ENCODE peak calls at places on chromosome 6, in four cellular contexts. One of them, this sample, is unnamed.

GRCh38 chr6:46490425-46491200 is 636 bp downstream of the RCAN2 start:
- DNase-seq in fibroblast of villous mesenchyme: no peak
- DNase-seq in stimulated activated CD4-positive, alpha-beta T cell treated with anti-CD3 and anti-CD28 coated beads, Interleukin-4, amount 100 ng/mL, for 1 hour: no peak
- DNase-seq in myocyte: peak
- DNase-seq in this sample: peak

GRCh38 chr6:137811121-137811911 is 55.7 kb upstream of the TNFAIP3 start:
- DNase-seq in fibroblast of villous mesenchyme: peak
- DNase-seq in stimulated activated CD4-positive, alpha-beta T cell treated with anti-CD3 and anti-CD28 coated beads, Interleukin-4, amount 100 ng/mL, for 1 hour: peak
- DNase-seq in myocyte: peak
- DNase-seq in this sample: peak

GRCh38 chr6:16346831-16347230 is 108.4 kb downstream of the GMPR start:
- DNase-seq in fibroblast of villous mesenchyme: no peak
- DNase-seq in stimulated activated CD4-positive, alpha-beta T cell treated with anti-CD3 and anti-CD28 coated beads, Interleukin-4, amount 100 ng/mL, for 1 hour: no peak
- DNase-seq in myocyte: no peak
- DNase-seq in this sample: no peak

GRCh38 chr6:106257195-106257594 is 68.4 kb downstream of the ATG5 start:
- DNase-seq in fibroblast of villous mesenchyme: no peak
- DNase-seq in stimulated activated CD4-positive, alpha-beta T cell treated with anti-CD3 and anti-CD28 coated beads, Interleukin-4, amount 100 ng/mL, for 1 hour: no peak
- DNase-seq in myocyte: peak
- DNase-seq in this sample: no peak

GRCh38 chr6:47221565-47221964 is 88.1 kb downstream of the TNFRSF21 start:
- DNase-seq in fibroblast of villous mesenchyme: no peak
- DNase-seq in stimulated activated CD4-positive, alpha-beta T cell treated with anti-CD3 and anti-CD28 coated beads, Interleukin-4, amount 100 ng/mL, for 1 hour: no peak
- DNase-seq in myocyte: no peak
- DNase-seq in this sample: no peak

GRCh38 chr6:145015739-145016558 is 719.4 kb downstream of the EPM2A start:
- DNase-seq in fibroblast of villous mesenchyme: peak
- DNase-seq in stimulated activated CD4-positive, alpha-beta T cell treated with anti-CD3 and anti-CD28 coated beads, Interleukin-4, amount 100 ng/mL, for 1 hour: peak
- DNase-seq in myocyte: peak
- DNase-seq in this sample: no peak

GRCh38 chr6:3518356-3518841 is 61.5 kb upstream of the SLC22A23 start:
- DNase-seq in fibroblast of villous mesenchyme: peak
- DNase-seq in stimulated activated CD4-positive, alpha-beta T cell treated with anti-CD3 and anti-CD28 coated beads, Interleukin-4, amount 100 ng/mL, for 1 hour: no peak
- DNase-seq in myocyte: peak
- DNase-seq in this sample: no peak

GRCh38 chr6:132354517-132355167 is 46.6 kb downstream of the MOXD1 start:
- DNase-seq in fibroblast of villous mesenchyme: no peak
- DNase-seq in stimulated activated CD4-positive, alpha-beta T cell treated with anti-CD3 and anti-CD28 coated beads, Interleukin-4, amount 100 ng/mL, for 1 hour: peak
- DNase-seq in myocyte: peak
- DNase-seq in this sample: no peak

GRCh38 chr6:37137201-37137880 is 32.6 kb upstream of the PIM1 start:
- DNase-seq in fibroblast of villous mesenchyme: peak
- DNase-seq in stimulated activated CD4-positive, alpha-beta T cell treated with anti-CD3 and anti-CD28 coated beads, Interleukin-4, amount 100 ng/mL, for 1 hour: peak
- DNase-seq in myocyte: peak
- DNase-seq in this sample: no peak

GRCh38 chr6:123203928-123204327 is 207.9 kb downstream of the CLVS2 start:
- DNase-seq in fibroblast of villous mesenchyme: no peak
- DNase-seq in stimulated activated CD4-positive, alpha-beta T cell treated with anti-CD3 and anti-CD28 coated beads, Interleukin-4, amount 100 ng/mL, for 1 hour: no peak
- DNase-seq in myocyte: no peak
- DNase-seq in this sample: no peak

GRCh38 chr6:129709451-129709908 is 497 bp downstream of the ARHGAP18 start:
- DNase-seq in fibroblast of villous mesenchyme: peak
- DNase-seq in stimulated activated CD4-positive, alpha-beta T cell treated with anti-CD3 and anti-CD28 coated beads, Interleukin-4, amount 100 ng/mL, for 1 hour: no peak
- DNase-seq in myocyte: peak
- DNase-seq in this sample: no peak

GRCh38 chr6:126919947-126920346 is 198.5 kb upstream of the RSPO3 start:
- DNase-seq in fibroblast of villous mesenchyme: peak
- DNase-seq in stimulated activated CD4-positive, alpha-beta T cell treated with anti-CD3 and anti-CD28 coated beads, Interleukin-4, amount 100 ng/mL, for 1 hour: no peak
- DNase-seq in myocyte: peak
- DNase-seq in this sample: no peak